ENCODE peak calls at places on chromosomes 4 and X, in five cellular contexts. N, M, B, J and G are unnamed samples.

GRCh38 chr4:83489711-83490326 is 4.9 kb upstream of the ABRAXAS1 start:
- DNase-seq in N (peak), B (no peak), J (no peak), M (no peak), G (no peak)

GRCh38 chr4:174036111-174036510 is 247.4 kb downstream of the FBXO8 start:
- DNase-seq in B (no peak), N (no peak), J (no peak), M (no peak), G (no peak)

GRCh38 chrX:104156630-104157529 is at the start of gene SLC25A53:
- DNase-seq in J (peak), M (peak), N (peak), B (peak), G (peak)

GRCh38 chrX:110944793-110945466 is 149.3 kb upstream of the CHRDL1 start:
- DNase-seq in M (no peak), N (peak), J (no peak), B (no peak), G (no peak)

GRCh38 chrX:72621163-72621562 is 48.5 kb upstream of the HDAC8 start:
- DNase-seq in N (no peak), J (no peak), M (no peak), B (no peak), G (no peak)

GRCh38 chr4:66572949-66573348 is 902.7 kb upstream of the EPHA5 start:
- DNase-seq in N (no peak), M (peak), B (peak), J (no peak), G (no peak)

GRCh38 chrX:150410513-150410912 is 47.4 kb downstream of the MAMLD1 start:
- DNase-seq in J (no peak), M (no peak), B (no peak), N (no peak), G (no peak)

GRCh38 chr4:151694819-151695730 is 65.7 kb downstream of the GATB start:
- DNase-seq in M (no peak), N (no peak), J (no peak), B (no peak), G (no peak)

GRCh38 chr4:99832854-99833253 is 16.2 kb downstream of the DAPP1 start:
- DNase-seq in N (no peak), B (no peak), J (no peak), M (no peak), G (no peak)

GRCh38 chr4:144872508-144873293 is 225.3 kb downstream of the ANAPC10 start:
- DNase-seq in J (no peak), N (no peak), B (no peak), M (peak), G (no peak)

GRCh38 chrX:7120578-7121219 is 26.8 kb upstream of the STS start:
- DNase-seq in J (no peak), M (peak), N (no peak), B (no peak), G (no peak)

GRCh38 chr4:40630335-40631021 is 814 bp upstream of the RBM47 start:
- DNase-seq in B (no peak), N (peak), M (no peak), J (no peak), G (peak)

GRCh38 chr4:78864405-78865024 is 74.7 kb downstream of the PAQR3 start:
- DNase-seq in N (no peak), J (no peak), M (peak), B (peak), G (no peak)

GRCh38 chr4:19309365-19309764 is 942.3 kb upstream of the SLIT2 start:
- DNase-seq in N (no peak), J (no peak), B (peak), M (peak), G (no peak)

GRCh38 chr4:85783483-85783882 is 308.5 kb downstream of the ARHGAP24 start:
- DNase-seq in B (peak), M (peak), J (no peak), N (no peak), G (no peak)

GRCh38 chrX:120301497-120301896 is 9.8 kb downstream of the TMEM255A start:
- DNase-seq in N (no peak), M (no peak), B (no peak), J (no peak), G (no peak)

GRCh38 chrX:118751950-118752783 is 24.8 kb downstream of the IL13RA1 start:
- DNase-seq in M (peak), J (no peak), N (no peak), B (peak), G (peak)

GRCh38 chr4:81113024-81113423 is 82.5 kb downstream of the BMP3 start:
- DNase-seq in J (no peak), N (no peak), M (no peak), B (no peak), G (no peak)
- TF ChIP-seq CTCF in J (no peak), N (no peak), M (no peak), B (no peak), G (no peak)

GRCh38 chrX:115958687-115959359 is 211.7 kb upstream of the AGTR2 start:
- DNase-seq in N (peak), B (no peak), J (no peak), M (no peak), G (no peak)
- TF ChIP-seq CTCF in N (peak), B (no peak), J (no peak), M (no peak), G (no peak)

DNA sequence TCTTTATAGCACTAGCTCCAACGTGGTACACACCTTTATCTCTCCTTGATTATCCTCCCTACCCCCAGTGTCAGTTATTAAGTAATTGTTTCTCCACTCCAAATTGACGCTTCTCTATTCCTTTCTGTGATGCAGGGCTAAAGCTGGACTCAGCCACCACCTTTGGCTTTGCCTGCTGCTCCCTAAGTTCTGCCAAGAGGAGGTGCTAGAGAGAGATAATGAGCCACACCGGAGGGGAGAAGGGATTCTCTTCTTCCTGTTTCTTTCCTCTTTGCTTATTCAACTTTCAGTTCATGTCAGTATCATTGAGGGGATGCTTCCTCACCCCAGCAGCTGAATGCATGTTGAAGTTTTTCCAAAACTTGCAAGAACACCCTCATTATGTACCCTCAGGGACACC is 176.5 kb downstream of the GBA3 start:
- DNase-seq in N (peak), M (no peak), B (no peak), J (no peak), G (no peak)
- TF ChIP-seq CTCF in N (peak), M (no peak), B (no peak), J (no peak), G (no peak)

GRCh38 chr4:181293014-181293413 is 950.2 kb upstream of the TENM3 start:
- DNase-seq in N (no peak), B (no peak), M (no peak), J (no peak), G (no peak)

GRCh38 chr4:181293541-181293940 is 949.7 kb upstream of the TENM3 start:
- DNase-seq in B (no peak), J (no peak), N (no peak), M (no peak), G (no peak)

GRCh38 chr4:181291615-181292014 is 951.6 kb upstream of the TENM3 start:
- DNase-seq in N (no peak), M (no peak), J (no peak), B (no peak), G (no peak)

GRCh38 chr4:181294421-181294820 is 948.8 kb upstream of the TENM3 start:
- DNase-seq in N (no peak), B (no peak), J (no peak), M (no peak), G (no peak)

DNA sequence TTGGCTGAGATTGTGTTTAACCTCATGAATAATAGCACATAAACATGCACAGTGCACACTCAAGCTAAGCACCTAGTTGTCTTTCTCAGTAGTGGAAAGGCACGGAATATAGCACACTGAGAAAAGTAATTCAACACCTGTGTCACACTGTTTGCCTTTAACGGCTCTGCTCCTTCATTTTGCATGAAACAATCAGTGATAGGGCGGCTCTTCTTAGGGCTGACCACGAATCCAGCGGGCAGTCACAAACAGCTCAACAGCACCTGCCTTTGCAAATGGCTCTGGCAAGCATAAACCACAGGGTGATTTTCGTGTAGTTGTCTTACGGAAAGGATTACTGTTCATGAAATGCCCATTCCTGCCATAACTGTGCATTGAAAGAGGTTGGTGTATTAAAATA is 954.0 kb upstream of the TENM3 start:
- DNase-seq in M (no peak), B (no peak), N (no peak), J (no peak), G (no peak)
- TF ChIP-seq CTCF in M (no peak), B (no peak), N (no peak), J (no peak), G (no peak)